ENCODE peak calls at places on chromosome 11, in ten cellular contexts. O is BJ, V is IMR-90, R is AG04449, S is foreskin fibroblast, D is body of pancreas, U is heart left ventricle, P is choroid plexus epithelial cell, I is fibroblast of mammary gland, N is esophagus squamous epithelium. F is an unnamed sample.

GRCh38 chr11:133924661-133925060 is 32.1 kb downstream of the IGSF9B start:
- DNase-seq in D (no peak), N (no peak), V (no peak), I (no peak), P (no peak), U (no peak), O (no peak), R (no peak), S (no peak), F (no peak)

GRCh38 chr11:19959210-19959609 is 201.1 kb downstream of the DBX1 start:
- DNase-seq in P (no peak), R (no peak), O (no peak), V (no peak), D (no peak), S (no peak), I (no peak), N (no peak), U (no peak), F (no peak)

GRCh38 chr11:64138413-64138812 is 27.5 kb downstream of the MACROD1 start:
- DNase-seq in R (no peak), N (no peak), D (no peak), V (no peak), U (no peak), I (no peak), O (no peak), P (no peak), S (no peak), F (no peak)

GRCh38 chr11:1351278-1351937 is 38.3 kb upstream of the BRSK2 start:
- DNase-seq in S (no peak), V (no peak), U (no peak), O (no peak), N (no peak), P (no peak), D (no peak), R (no peak), I (no peak), F (no peak)

GRCh38 chr11:116852261-116853125 is 15.1 kb upstream of the APOA1 start:
- DNase-seq in D (no peak), N (no peak), I (peak; percentile 80), P (peak; percentile 43), S (peak; percentile 68), V (peak; percentile 57), R (no peak), U (no peak), O (peak; percentile 55), F (peak; percentile 96)

GRCh38 chr11:58629857-58630256 is 7.4 kb downstream of the CNTF start:
- DNase-seq in O (no peak), U (no peak), N (no peak), R (peak; percentile 9), I (peak; percentile 76), P (peak; percentile 86), V (peak; percentile 71), S (peak; percentile 38), D (peak; percentile 45), F (peak; percentile 73)

GRCh38 chr11:97729546-97730272 is 1291.0 kb upstream of the CNTN5 start:
- DNase-seq in P (no peak), O (no peak), R (no peak), D (no peak), U (no peak), S (no peak), I (no peak), N (no peak), V (no peak), F (peak; percentile 21)

GRCh38 chr11:111476961-111477360 is 35.2 kb downstream of the BTG4 start:
- DNase-seq in P (no peak), R (no peak), I (no peak), O (no peak), V (no peak), N (no peak), D (no peak), U (no peak), S (no peak), F (no peak)

GRCh38 chr11:57255618-57256017 is 18.6 kb upstream of the APLNR start:
- DNase-seq in S (peak; percentile 44), R (no peak), P (no peak), O (no peak), I (peak; percentile 16), D (no peak), N (no peak), V (peak; percentile 76), U (no peak), F (no peak)

GRCh38 chr11:100778386-100778785 is 91.3 kb downstream of the ARHGAP42 start:
- DNase-seq in O (no peak), S (no peak), V (no peak), P (no peak), U (no peak), D (no peak), N (no peak), I (no peak), R (no peak), F (no peak)

GRCh38 chr11:36164522-36165250 is 124.5 kb downstream of the COMMD9 start:
- DNase-seq in R (no peak), S (no peak), I (peak; percentile 70), N (no peak), O (no peak), U (no peak), D (no peak), V (peak; percentile 52), P (peak; percentile 29), F (peak; percentile 30)

GRCh38 chr11:14254533-14255530 is 104.2 kb downstream of the RRAS2 start:
- DNase-seq in V (no peak), D (no peak), R (no peak), N (no peak), S (no peak), P (no peak), U (no peak), O (no peak), I (no peak), F (no peak)

GRCh38 chr11:14251754-14252153 is 107.2 kb downstream of the RRAS2 start:
- DNase-seq in V (no peak), P (no peak), N (no peak), I (no peak), U (no peak), R (no peak), D (no peak), S (no peak), O (no peak), F (no peak)

GRCh38 chr11:14253878-14254277 is 105.1 kb downstream of the RRAS2 start:
- DNase-seq in U (no peak), S (no peak), D (no peak), V (no peak), P (no peak), N (no peak), R (no peak), I (no peak), O (no peak), F (peak; percentile 13)

GRCh38 chr11:14249121-14249963 is 109.6 kb downstream of the RRAS2 start:
- DNase-seq in O (no peak), N (no peak), D (peak; percentile 52), S (peak; percentile 22), V (peak; percentile 53), R (no peak), P (peak; percentile 73), I (peak; percentile 61), U (peak; percentile 52), F (peak; percentile 57)

DNA sequence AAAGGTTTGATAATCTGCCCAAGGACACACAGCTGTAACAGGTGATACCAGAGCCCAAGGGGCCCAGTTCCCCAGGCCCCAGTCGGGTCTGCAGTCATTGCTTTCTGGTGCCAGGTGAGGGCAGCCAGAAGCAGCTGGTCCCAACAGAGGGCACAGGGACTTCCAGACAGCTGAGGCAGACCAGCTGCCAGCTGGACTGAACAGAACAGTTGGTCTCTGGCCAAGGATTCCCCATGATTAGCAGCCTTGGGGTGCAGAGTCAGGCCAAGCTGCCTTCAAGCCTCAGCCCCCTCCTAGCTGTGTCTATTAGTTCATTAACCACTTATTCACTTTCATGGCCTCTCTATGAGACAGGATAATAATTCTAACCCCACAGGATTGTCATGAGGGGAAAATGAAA is 105.5 kb downstream of the RRAS2 start:
- DNase-seq in O (no peak), V (no peak), D (no peak), P (peak; percentile 18), U (no peak), R (no peak), N (no peak), S (no peak), I (no peak), F (no peak)
- TF ChIP-seq CTCF in O (no peak), V (no peak), D (no peak), P (no peak), U (no peak), R (no peak), N (no peak), S (no peak), I (no peak), F (no peak)

GRCh38 chr11:115500547-115501503 is 3.4 kb downstream of the CADM1 start:
- DNase-seq in O (no peak), P (no peak), V (no peak), D (no peak), I (no peak), N (no peak), S (no peak), U (no peak), R (no peak), F (no peak)
- H3K4me3 ChIP-seq in O (no peak overlapping the region), P (no peak overlapping the region), V (no peak overlapping the region), D (no peak overlapping the region), I (no peak overlapping the region), N (peak overlapping the region; percentile 37), S (no peak overlapping the region), U (no peak overlapping the region), R (no peak overlapping the region), F (no peak overlapping the region)

DNA sequence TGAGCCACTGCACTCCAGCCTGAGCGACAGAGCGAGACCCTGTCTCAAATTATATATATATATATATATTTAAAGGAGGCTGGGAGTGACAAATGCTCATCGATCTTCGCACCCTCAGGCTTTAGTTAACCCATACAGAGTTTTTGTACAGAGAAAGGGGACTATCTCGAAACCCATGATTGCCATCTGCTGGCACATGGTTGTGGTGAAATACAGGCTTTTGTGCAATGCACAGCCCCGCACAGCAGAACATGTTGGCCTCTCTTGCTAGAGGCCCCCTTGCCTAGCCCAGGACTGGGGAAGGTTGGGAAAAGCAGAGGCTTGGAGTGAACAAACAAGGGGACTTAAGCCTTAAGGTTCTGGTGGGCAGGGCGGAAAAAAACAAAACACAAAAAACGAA is 3.6 kb downstream of the MYBPC3 start:
- DNase-seq in R (no peak), S (peak; percentile 19), D (no peak), O (no peak), P (peak; percentile 52), V (peak; percentile 22), U (peak; percentile 14), N (no peak), I (peak; percentile 27), F (peak; percentile 42)
- TF ChIP-seq CTCF in R (peak; percentile 29), S (peak; percentile 13), D (no peak), O (peak; percentile 24), P (peak; percentile 44), V (peak; percentile 14), U (no peak), N (no peak), I (peak; percentile 19), F (peak; percentile 26)

DNA sequence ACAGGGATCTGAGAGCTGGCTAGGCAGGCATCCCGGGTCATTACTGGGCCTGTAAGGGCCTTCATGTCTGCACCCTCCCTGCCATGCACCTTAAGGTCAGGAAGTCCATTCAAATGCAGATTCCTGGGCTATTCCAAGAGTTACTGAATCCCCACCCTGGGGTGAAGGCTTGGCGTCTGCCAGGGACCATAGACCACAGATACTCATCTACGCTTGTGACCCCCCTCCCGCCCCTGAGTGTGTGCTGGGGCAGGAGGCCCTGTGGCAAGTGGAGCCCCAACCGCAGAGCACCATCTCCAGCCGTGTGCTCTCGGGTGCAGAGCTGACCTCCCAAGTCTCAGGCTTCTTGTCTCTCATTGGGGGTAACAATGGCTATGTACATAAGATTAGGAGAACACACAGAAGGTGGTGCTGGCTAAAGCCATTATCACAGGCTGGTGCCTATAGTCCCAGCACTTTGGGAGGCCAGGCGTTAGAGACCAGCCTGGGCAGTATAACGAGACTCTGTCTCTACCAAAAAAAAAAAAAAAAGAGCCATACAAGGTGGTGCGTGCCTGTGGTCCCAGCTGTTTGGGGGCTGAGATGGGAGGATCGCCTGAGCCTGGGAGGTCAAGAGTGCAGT is 19.1 kb upstream of the KCNQ1OT1 start:
- DNase-seq in S (no peak), R (no peak), I (no peak), O (no peak), D (no peak), N (no peak), U (no peak), P (no peak), V (no peak), F (no peak)
- H3K4me3 ChIP-seq in S (no peak overlapping the region), R (no peak overlapping the region), I (no peak overlapping the region), O (no peak overlapping the region), D (no peak overlapping the region), N (no peak overlapping the region), U (no peak overlapping the region), P (no peak overlapping the region), V (no peak overlapping the region), F (no peak overlapping the region)